ENCODE peak calls at places on chromosomes 11 and 22, in four cellular contexts. N is aorta, Y is neuronal stem cell, H is A549. F is an unnamed sample. For H3K4me1, the result is how much of the 10 kb centered on the place peaks cover.

GRCh38 chr11:2533642-2534115 is 88.9 kb downstream of the KCNQ1 start:
- DNase-seq in N (peak), H (no peak), Y (peak), F (peak)

GRCh38 chr22:50046481-50047245 is 11.4 kb downstream of the TTLL8 start:
- DNase-seq in N (peak), H (no peak), Y (no peak), F (no peak)

GRCh38 chr11:61709572-61709971 is 29.4 kb downstream of the DAGLA start:
- DNase-seq in Y (no peak), H (no peak), N (no peak), F (no peak)

GRCh38 chr22:50084570-50084969 is 656 bp downstream of the MLC1 start:
- DNase-seq in Y (no peak), H (no peak), N (peak), F (no peak)

GRCh38 chr11:2083411-2083810 is 55.8 kb downstream of the IGF2 start:
- DNase-seq in H (no peak), Y (no peak), N (peak), F (no peak)

GRCh38 chr11:104564921-104565580 is 333.2 kb downstream of the CASP12 start:
- DNase-seq in H (no peak), N (peak), Y (no peak), F (no peak)

GRCh38 chr11:63023851-63024648 is 8.4 kb upstream of the SLC22A8 start:
- DNase-seq in H (peak), N (peak), Y (peak), F (peak)

GRCh38 chr11:92477686-92478085 is 253.1 kb downstream of the FAT3 start:
- DNase-seq in N (no peak), Y (no peak), H (no peak), F (no peak)

GRCh38 chr22:39943366-39943765 is 16.8 kb upstream of the TMA7B start:
- DNase-seq in Y (no peak), H (no peak), N (no peak), F (no peak)

DNA sequence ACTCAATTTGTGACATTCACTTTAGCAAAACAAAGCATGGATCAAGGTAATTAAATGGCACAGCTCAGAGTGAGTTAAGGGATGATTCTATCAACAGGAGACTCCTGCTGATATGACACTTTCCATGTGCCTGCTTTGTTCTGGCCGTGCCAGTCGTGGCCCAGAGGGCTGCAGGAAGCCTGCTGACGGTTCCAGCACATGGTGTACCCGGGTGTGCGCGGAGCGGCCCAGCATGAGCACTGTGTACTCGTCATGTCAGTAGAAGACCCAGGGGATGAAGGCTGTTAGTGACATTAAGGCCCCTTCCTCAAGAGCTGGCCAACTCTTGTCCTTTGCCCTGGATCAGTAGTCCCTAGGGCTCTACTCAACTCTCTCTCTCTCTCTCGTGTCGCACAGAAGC is 272.8 kb downstream of the NTM start:
- DNase-seq in Y (no peak), H (no peak), N (no peak), F (no peak)
- H3K4me1 ChIP-seq in Y (under half), H (under half), N (under half), F (under half)

GRCh38 chr11:11973361-11973800 is 35.0 kb downstream of the DKK3 start:
- DNase-seq in N (peak), H (no peak), Y (no peak), F (peak)
- H3K27ac ChIP-seq in N (peak), H (peak), Y (peak), F (peak)

GRCh38 chr22:46776876-46777608 is 14.6 kb downstream of the TBC1D22A start:
- DNase-seq in H (no peak), Y (no peak), N (peak), F (no peak)
- H3K4me1 ChIP-seq in H (under half), Y (under half), N (under half), F (under half)

DNA sequence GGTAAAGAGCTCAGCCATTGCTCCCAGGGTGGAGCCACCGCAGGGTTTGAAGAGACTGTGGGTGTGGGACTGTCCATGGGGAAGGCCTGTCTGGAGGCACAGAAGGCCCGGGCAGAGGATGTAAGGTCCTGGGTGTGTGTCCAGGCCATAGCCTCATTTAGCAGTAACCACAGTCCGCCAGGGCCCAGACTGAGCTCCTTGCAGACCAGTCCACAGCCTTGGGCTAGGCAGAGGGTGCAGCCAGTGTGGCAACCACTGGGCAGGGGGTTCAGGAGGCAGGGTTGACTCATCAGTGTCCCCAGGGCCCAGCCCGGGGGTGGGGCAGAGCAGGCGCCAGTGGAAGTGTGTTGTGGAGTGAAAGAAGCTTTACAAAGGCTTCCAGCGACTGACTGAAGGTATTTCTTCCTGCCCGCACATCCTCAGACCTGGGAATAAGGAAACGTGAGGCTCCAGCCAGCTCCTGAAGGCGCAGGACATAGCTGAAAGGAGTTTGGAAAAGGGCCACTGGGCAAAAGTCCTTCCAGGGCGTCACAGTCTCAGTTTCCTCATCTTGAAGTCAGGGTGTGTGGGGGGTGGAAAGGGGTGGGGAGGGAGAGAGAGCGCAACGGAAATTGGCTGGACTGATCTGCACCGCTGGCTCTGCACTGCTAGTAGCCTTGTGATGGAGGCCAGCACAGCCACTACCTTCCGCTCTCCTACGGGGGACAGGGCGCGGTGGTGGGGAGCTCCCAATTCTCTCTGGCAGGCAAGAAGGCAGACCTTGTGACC is 27.8 kb upstream of the WNT11 start:
- DNase-seq in H (no peak), N (peak), Y (no peak), F (peak)
- H3K27ac ChIP-seq in H (peak), N (no peak), Y (no peak), F (peak)

GRCh38 chr22:48449466-48450187 is 1378.0 kb downstream of the BRD1 start:
- DNase-seq in Y (no peak), H (no peak), N (peak), F (peak)

GRCh38 chr22:48450188-48450825 is 1377.4 kb downstream of the BRD1 start:
- DNase-seq in Y (no peak), H (no peak), N (peak), F (no peak)

GRCh38 chr22:48445113-48445827 is 1382.4 kb downstream of the BRD1 start:
- DNase-seq in N (peak), Y (no peak), H (peak), F (no peak)

GRCh38 chr22:48451891-48452290 is 1375.8 kb downstream of the BRD1 start:
- DNase-seq in Y (no peak), H (no peak), N (peak), F (peak)

DNA sequence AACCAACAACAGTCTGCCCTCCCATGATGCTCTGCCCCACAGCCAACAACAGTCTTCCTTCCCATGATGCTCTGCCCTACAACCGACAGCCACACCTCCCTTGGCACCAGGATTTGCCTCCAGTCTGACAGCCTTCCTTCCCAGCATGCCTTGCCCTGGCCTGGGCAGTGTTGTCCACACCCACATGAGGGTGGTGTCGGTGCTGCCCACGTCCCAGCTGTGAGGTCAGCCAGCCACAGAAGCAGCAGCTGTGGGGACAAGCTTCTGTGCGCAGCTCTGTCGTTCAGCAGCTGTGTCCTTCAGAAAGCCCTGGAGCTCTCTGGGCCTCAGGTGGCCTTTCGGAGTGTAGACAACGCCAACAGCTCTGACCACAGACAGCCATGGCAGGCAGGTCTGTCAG is 1378.9 kb downstream of the BRD1 start:
- DNase-seq in N (peak), H (no peak), Y (no peak), F (no peak)
- H3K4me1 ChIP-seq in N (under half), H (under half), Y (under half), F (under half)

DNA sequence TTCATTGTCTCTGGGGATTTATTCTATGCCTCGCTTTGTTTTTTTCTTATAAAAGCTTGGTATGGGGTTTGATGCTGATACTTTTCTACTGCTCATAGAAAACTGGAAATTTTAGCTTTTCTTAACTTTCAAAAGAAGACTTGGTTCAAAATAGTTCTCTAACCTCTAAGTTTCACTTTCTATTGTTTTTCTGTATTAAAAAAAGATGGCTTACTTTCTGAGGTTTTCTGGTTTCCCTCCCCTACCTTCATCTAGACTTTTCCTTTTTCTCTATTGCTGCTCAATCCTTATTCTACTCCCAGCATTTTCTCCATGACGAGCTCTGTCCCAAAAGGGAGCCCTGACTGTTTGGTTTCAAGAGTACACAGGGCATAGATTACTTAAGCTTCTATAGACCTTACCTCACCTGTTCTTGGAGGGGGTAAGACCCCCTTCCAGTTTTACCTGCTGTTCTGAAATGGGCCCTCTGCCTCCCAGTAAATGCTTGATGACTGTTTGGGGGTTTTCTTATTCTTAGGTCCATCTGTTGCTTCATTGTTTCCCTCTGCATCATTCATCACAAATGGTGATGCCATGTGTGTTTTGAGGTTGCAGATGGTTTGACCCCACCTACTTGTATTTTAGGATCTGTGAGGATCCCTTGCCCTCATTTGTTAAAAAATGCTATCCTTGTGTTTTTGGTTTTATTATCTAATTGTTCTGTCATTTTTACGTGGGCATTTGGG is 29.5 kb downstream of the DNHD1 start:
- DNase-seq in Y (no peak), N (no peak), H (no peak), F (no peak)
- H3K27ac ChIP-seq in Y (no peak), N (no peak), H (no peak), F (no peak)

GRCh38 chr11:68099057-68099456 is 22.1 kb downstream of the CHKA start:
- DNase-seq in N (no peak), H (no peak), Y (no peak), F (no peak)

GRCh38 chr11:68096962-68097361 is 24.2 kb downstream of the CHKA start:
- DNase-seq in N (no peak), H (no peak), Y (no peak), F (no peak)

DNA sequence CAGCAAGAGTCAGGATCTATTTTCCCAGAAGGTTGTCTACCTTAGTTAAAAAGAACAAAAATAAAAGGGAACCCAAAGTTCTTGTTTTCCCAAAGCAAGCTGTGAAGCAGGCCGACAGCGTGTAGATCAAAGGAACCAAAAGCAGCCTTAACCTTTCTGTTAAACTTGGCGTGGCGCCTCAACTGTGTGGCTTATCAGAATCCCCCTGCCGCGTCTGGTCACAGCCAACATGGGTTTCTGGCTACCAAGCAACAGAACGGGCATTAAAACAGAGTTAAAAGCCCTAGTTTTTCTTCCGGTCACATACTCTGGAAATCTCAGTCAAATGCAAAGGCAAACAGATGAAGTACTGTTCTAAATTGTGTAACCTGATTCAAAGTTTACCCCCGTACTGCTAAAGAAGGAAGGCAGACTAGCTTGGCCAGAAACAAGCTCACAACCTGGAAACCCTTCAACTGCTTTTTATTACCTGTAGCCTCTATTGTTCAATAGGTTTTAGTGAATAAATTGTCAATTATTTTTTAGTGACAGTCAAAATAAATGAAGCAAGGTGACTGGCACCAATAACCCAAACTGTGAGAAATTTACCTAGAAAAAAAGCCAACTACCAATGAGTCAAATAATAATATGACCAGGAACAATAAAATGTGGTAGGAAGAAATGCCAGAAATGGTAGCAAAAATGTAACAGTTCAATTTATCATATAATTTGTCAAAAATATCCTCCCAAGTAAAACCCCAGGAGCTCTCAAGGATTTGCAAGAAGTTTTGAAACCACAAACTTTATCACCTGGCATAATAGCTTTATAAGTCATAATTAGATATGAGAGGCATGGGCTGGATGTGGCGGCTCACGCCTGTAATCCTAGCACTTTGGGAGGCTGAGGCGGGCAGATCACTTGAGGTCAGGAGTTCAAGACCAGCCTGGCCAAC is 21.4 kb downstream of the CHKA start:
- DNase-seq in H (no peak), N (no peak), Y (no peak), F (no peak)
- H3K4me1 ChIP-seq in H (under half), N (under half), Y (under half), F (under half)